ENCODE peak calls at places on chromosomes 6 and 20, in ten cellular contexts. O is DMS153; T is EL; H is cerebellar cortex; Q is transverse colon; Y is brain microvascular endothelial cell; W is NCI-H226; G is epithelial cell of esophagus; P is stimulated activated CD4-positive, alpha-beta T cell treated with anti-CD3 and anti-CD28 coated beads, Interleukin-12 subunit alpha, Interleukin-12 subunit beta, amount 100 ng/mL, for 48 hours; F is HTR-8/SVneo. L is an unnamed sample.

GRCh38 chr20:43842126-43843020 is 72.3 kb upstream of the TOX2 start:
- DNase-seq in T (no peak), P (no peak), G (no peak), O (no peak), Q (no peak), W (no peak), Y (no peak), H (peak; percentile 25), F (no peak), L (no peak)

GRCh38 chr6:129874837-129875236 is 13.7 kb upstream of the TMEM244 start:
- DNase-seq in H (no peak), P (no peak), T (no peak), F (no peak), G (no peak), W (no peak), Y (no peak), Q (no peak), O (no peak), L (no peak)

GRCh38 chr20:62933966-62934365 is 4.0 kb upstream of the GID8 start:
- DNase-seq in O (no peak), Y (no peak), T (no peak), F (no peak), Q (no peak), W (no peak), H (no peak), G (no peak), P (no peak), L (no peak)

GRCh38 chr6:131795366-131795765 is 12.5 kb upstream of the ENPP1 start:
- DNase-seq in P (no peak), O (no peak), Y (no peak), T (no peak), G (no peak), W (no peak), H (no peak), Q (no peak), F (no peak), L (no peak)

GRCh38 chr6:71248306-71248705 is 40.3 kb upstream of the OGFRL1 start:
- DNase-seq in T (peak; percentile 99), H (peak; percentile 66), O (no peak), P (no peak), G (peak; percentile 78), W (peak; percentile 84), Q (no peak), F (peak; percentile 59), Y (peak; percentile 71), L (peak; percentile 49)

GRCh38 chr6:134447423-134447822 is 129.5 kb upstream of the SGK1 start:
- DNase-seq in P (no peak), W (no peak), H (no peak), Y (no peak), O (no peak), F (no peak), T (peak; percentile 31), Q (no peak), G (peak; percentile 37), L (no peak)

GRCh38 chr20:9323622-9324021 is 190.8 kb upstream of the LAMP5 start:
- DNase-seq in Q (no peak), F (no peak), H (no peak), G (peak; percentile 23), O (no peak), W (no peak), Y (no peak), P (no peak), T (no peak), L (no peak)

GRCh38 chr6:117269649-117270120 is 4.3 kb downstream of the VGLL2 start:
- DNase-seq in Y (no peak), H (no peak), Q (no peak), O (no peak), F (no peak), W (no peak), T (no peak), G (no peak), P (no peak), L (no peak)

GRCh38 chr6:143223895-143224294 is 163.2 kb downstream of the AIG1 start:
- DNase-seq in F (no peak), Q (peak; percentile 69), G (no peak), P (no peak), W (no peak), T (peak; percentile 22), H (peak; percentile 31), Y (peak; percentile 46), O (no peak), L (no peak)

GRCh38 chr6:168589275-168589674 is 148.3 kb downstream of the SMOC2 start:
- DNase-seq in Q (no peak), F (no peak), H (no peak), Y (no peak), W (no peak), P (no peak), G (no peak), T (no peak), O (no peak), L (no peak)

GRCh38 chr20:63191400-63191799 is 24.5 kb downstream of the YTHDF1 start:
- DNase-seq in Q (peak; percentile 91), W (no peak), G (peak; percentile 96), T (no peak), P (no peak), H (peak; percentile 73), F (no peak), Y (no peak), O (peak; percentile 95), L (no peak)

GRCh38 chr20:7695622-7696021 is 244.6 kb downstream of the HAO1 start:
- DNase-seq in P (no peak), H (no peak), W (no peak), Q (no peak), T (no peak), Y (peak; percentile 59), G (peak; percentile 33), F (no peak), O (no peak), L (peak; percentile 68)

GRCh38 chr20:10467985-10468845 is 33.1 kb downstream of the SLX4IP start:
- DNase-seq in O (no peak), Q (no peak), H (no peak), P (no peak), F (no peak), G (no peak), T (peak; percentile 16), W (no peak), Y (peak; percentile 31), L (no peak)

GRCh38 chr20:57330998-57331397 is 1.4 kb downstream of the SPO11 start:
- DNase-seq in G (no peak), W (no peak), H (no peak), O (no peak), Q (no peak), T (no peak), P (no peak), F (no peak), Y (no peak), L (no peak)

GRCh38 chr6:34146021-34146782 is at the start of gene GRM4:
- DNase-seq in O (no peak), G (no peak), P (no peak), H (no peak), Q (no peak), W (no peak), Y (no peak), T (no peak), F (no peak), L (no peak)

GRCh38 chr6:33123732-33124524 is 48.1 kb downstream of the HLA-DPB1 start:
- DNase-seq in T (peak; percentile 28), W (peak; percentile 31), Q (no peak), F (peak; percentile 37), O (no peak), G (peak; percentile 53), P (peak; percentile 28), Y (no peak), H (peak; percentile 90), L (no peak)

GRCh38 chr6:166463363-166464067 is 80.8 kb upstream of the MPC1 start:
- DNase-seq in Q (no peak), G (no peak), F (no peak), H (no peak), O (no peak), P (no peak), W (no peak), T (no peak), Y (no peak), L (no peak)

GRCh38 chr6:30184417-30185031 is 21.2 kb downstream of the TRIM15 start:
- DNase-seq in W (no peak), G (no peak), H (no peak), F (no peak), O (no peak), Y (no peak), P (no peak), T (no peak), Q (no peak), L (no peak)